ENCODE peak calls at places on chromosomes 3 and 15, in eight cellular contexts. K is neural progenitor cell, X is neuronal stem cell, Z is ovary, B is Panc1, I is mammary epithelial cell, E is breast epithelium, W is colonic mucosa. C is an unnamed sample.

GRCh38 chr3:13623101-13623654 is 74.3 kb downstream of the FBLN2 start:
- DNase-seq in K (peak; percentile 14), X (no peak), Z (no peak), B (no peak), I (peak; percentile 86), E (no peak), W (no peak), C (no peak)

GRCh38 chr15:59177445-59177728 is 29.3 kb upstream of the LDHAL6B start:
- DNase-seq in K (no peak), X (no peak), Z (no peak), B (no peak), I (no peak), E (no peak), W (no peak), C (no peak)

GRCh38 chr15:73378089-73378488 is 9.3 kb upstream of the HCN4 start:
- DNase-seq in K (no peak), X (no peak), Z (no peak), B (no peak), I (no peak), E (no peak), W (no peak), C (no peak)

GRCh38 chr3:150180349-150180748 is 209.7 kb upstream of the PFN2 start:
- DNase-seq in K (no peak), X (no peak), Z (no peak), B (no peak), I (no peak), E (no peak), W (no peak), C (no peak)

GRCh38 chr3:127915115-127915936 is at the start of gene KBTBD12:
- DNase-seq in K (peak; percentile 50), X (peak; percentile 9), Z (peak; percentile 42), B (no peak), I (no peak), E (no peak), W (peak; percentile 57), C (peak; percentile 87)

GRCh38 chr3:27310693-27311092 is 58.5 kb downstream of the NEK10 start:
- DNase-seq in K (no peak), X (no peak), Z (no peak), B (no peak), I (no peak), E (no peak), W (no peak), C (no peak)

GRCh38 chr15:56868251-56868650 is 50.2 kb upstream of the TCF12 start:
- DNase-seq in K (no peak), X (no peak), Z (no peak), B (no peak), I (no peak), E (no peak), W (no peak), C (no peak)

GRCh38 chr3:45125550-45126026 is 20.6 kb downstream of the CDCP1 start:
- DNase-seq in K (no peak), X (no peak), Z (no peak), B (no peak), I (peak; percentile 74), E (no peak), W (peak; percentile 58), C (no peak)

GRCh38 chr15:23035964-23036566 is 3.3 kb downstream of the TUBGCP5 start:
- DNase-seq in K (peak; percentile 67), X (peak; percentile 62), Z (no peak), B (peak; percentile 43), I (peak; percentile 30), E (no peak), W (peak; percentile 56), C (peak; percentile 33)

GRCh38 chr15:51098331-51098619 is 3.6 kb upstream of the TNFAIP8L3 start:
- DNase-seq in K (no peak), X (no peak), Z (no peak), B (no peak), I (no peak), E (no peak), W (no peak), C (no peak)

GRCh38 chr3:105365171-105365535 is 1.6 kb upstream of the ALCAM start:
- DNase-seq in K (no peak), X (no peak), Z (no peak), B (no peak), I (no peak), E (no peak), W (no peak), C (peak; percentile 66)
- H3K4me3 ChIP-seq in K (peak overlapping the region; percentile 69), X (peak overlapping the region; percentile 65), Z (no peak overlapping the region), B (peak overlapping the region; percentile 63), I (peak overlapping the region; percentile 60), E (peak overlapping the region; percentile 74), W (no peak overlapping the region), C (peak overlapping the region; percentile 53)

GRCh38 chr15:89948796-89949195 is 36.0 kb upstream of the ARPIN start:
- DNase-seq in K (no peak), X (no peak), Z (no peak), B (no peak), I (no peak), E (no peak), W (no peak), C (no peak)
- H3K36me3 ChIP-seq in K (no peaks in the 10 kb centered on the region), X (no peaks in the 10 kb centered on the region), Z (no peaks in the 10 kb centered on the region), B (no peaks in the 10 kb centered on the region), I (no peaks in the 10 kb centered on the region), E (no peaks in the 10 kb centered on the region), W (no peaks in the 10 kb centered on the region), C (no peaks in the 10 kb centered on the region)

GRCh38 chr3:136725468-136725867 is 26.7 kb downstream of the STAG1 start:
- DNase-seq in K (no peak), X (no peak), Z (no peak), B (no peak), I (no peak), E (no peak), W (no peak), C (no peak)

GRCh38 chr3:136731274-136731884 is 20.8 kb downstream of the STAG1 start:
- DNase-seq in K (no peak), X (no peak), Z (no peak), B (no peak), I (peak; percentile 51), E (no peak), W (no peak), C (no peak)

GRCh38 chr3:136728918-136729317 is 23.3 kb downstream of the STAG1 start:
- DNase-seq in K (peak; percentile 41), X (no peak), Z (no peak), B (no peak), I (peak; percentile 79), E (no peak), W (no peak), C (no peak)

GRCh38 chr3:136730595-136731273 is 21.4 kb downstream of the STAG1 start:
- DNase-seq in K (no peak), X (no peak), Z (no peak), B (no peak), I (no peak), E (no peak), W (peak; percentile 52), C (no peak)

DNA sequence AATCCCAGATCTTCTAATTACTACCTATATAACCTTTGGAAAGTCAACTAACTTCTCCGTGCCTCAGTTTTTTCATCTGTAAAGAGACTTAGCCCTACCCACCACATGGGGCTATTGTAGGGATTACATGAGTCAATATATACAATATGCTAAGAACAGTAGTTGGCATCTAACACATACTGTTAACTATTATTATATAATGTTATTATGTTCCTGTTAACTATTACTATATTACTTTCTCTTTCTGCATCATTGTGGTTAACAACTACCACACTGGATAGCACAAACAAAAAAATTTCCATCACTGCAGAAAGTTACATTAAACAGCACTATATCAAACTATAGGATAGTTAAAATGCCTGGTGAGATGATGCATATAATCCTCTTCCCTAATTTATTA is 23.7 kb downstream of the STAG1 start:
- DNase-seq in K (no peak), X (no peak), Z (no peak), B (no peak), I (no peak), E (no peak), W (no peak), C (no peak)
- H3K4me3 ChIP-seq in K (no peak overlapping the region), X (no peak overlapping the region), Z (no peak overlapping the region), B (no peak overlapping the region), I (peak overlapping the region; percentile 33), E (no peak overlapping the region), W (no peak overlapping the region), C (no peak overlapping the region)

DNA sequence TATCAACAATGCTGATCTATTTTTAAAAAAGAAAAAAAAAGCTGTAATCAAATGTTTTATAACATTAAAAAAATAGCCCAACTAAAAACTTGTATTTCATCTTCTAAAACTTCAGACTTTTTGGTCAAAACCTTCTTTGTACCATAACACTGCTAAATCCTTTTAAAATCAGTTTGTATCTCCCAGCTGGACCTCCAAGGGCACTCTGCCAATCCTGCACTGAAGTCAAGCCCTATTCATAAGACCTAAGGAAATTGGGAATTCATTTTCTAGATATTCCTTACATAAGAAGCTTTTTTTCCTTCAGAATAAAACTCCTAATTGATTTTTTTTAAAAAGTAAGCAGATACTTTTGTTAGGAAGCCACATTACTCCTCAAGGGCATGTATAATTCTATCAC is 38.2 kb upstream of the HCLS1 start:
- DNase-seq in K (no peak), X (no peak), Z (no peak), B (no peak), I (no peak), E (no peak), W (no peak), C (no peak)
- H3K36me3 ChIP-seq in K (peaks cover 6% of the 10 kb centered on the region), X (peaks cover 16% of the 10 kb centered on the region), Z (no peaks in the 10 kb centered on the region), B (peaks cover 4% of the 10 kb centered on the region), I (peaks cover 12% of the 10 kb centered on the region), E (peaks cover 9% of the 10 kb centered on the region), W (peaks cover 8% of the 10 kb centered on the region), C (peaks cover 8% of the 10 kb centered on the region)

DNA sequence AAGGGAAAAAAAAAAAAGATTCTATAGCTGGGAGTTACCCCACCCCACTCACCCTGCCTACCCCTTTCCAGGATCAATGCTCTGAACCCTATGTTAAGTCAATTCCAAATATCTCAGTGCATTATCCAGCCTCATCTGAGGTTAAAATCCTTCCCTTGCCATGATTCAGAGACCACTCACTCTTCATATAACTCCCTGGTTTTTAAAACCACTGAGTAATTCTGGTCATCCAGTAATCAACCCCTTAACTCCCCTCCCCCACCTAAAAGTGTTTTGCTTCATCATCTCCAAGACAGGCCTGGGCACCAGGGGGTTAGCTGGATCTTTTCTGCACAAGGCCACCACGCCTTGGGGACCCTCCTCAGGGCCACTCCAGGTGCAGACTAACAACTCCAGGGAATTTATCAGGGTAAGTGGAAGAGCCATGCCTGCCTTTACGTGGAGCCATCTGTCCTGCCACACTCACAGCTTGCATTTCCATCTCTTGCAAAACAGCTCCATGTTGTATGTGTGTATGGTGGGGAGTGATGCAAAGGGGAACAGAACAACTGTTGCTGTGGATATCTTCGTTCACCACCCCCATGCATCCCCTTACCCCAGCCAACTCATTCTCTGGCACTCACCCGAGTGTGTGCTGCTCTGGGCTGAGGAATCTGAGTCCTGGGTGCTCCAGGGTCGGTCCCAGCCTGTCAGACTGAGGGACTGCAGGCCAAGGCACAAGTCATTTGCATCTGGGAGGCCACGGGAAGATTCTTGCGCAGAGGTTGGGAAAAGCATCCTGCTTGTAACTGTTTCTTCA is 30.7 kb upstream of the RPS17 start:
- DNase-seq in K (peak; percentile 31), X (no peak), Z (no peak), B (no peak), I (no peak), E (no peak), W (no peak), C (no peak)
- H3K4me3 ChIP-seq in K (peak overlapping the region; percentile 26), X (peak overlapping the region; percentile 44), Z (peak overlapping the region; percentile 39), B (no peak overlapping the region), I (no peak overlapping the region), E (peak overlapping the region; percentile 46), W (no peak overlapping the region), C (no peak overlapping the region)

GRCh38 chr3:49104052-49104426 is 518 bp downstream of the QARS1 start:
- DNase-seq in K (no peak), X (no peak), Z (no peak), B (no peak), I (no peak), E (no peak), W (no peak), C (no peak)
- H3K36me3 ChIP-seq in K (no peaks in the 10 kb centered on the region), X (peaks cover 48% of the 10 kb centered on the region), Z (no peaks in the 10 kb centered on the region), B (no peaks in the 10 kb centered on the region), I (peaks cover 24% of the 10 kb centered on the region), E (peaks cover 12% of the 10 kb centered on the region), W (peaks cover 24% of the 10 kb centered on the region), C (peaks cover 23% of the 10 kb centered on the region)